ENCODE peak calls at places on chromosomes 16 and 17, in six cellular contexts. One of them, this sample, is unnamed.

GRCh38 chr16:65728172-65728571 is 606.3 kb upstream of the CDH11 start:
- DNase-seq in A549: no peak
- DNase-seq in pons: no peak
- DNase-seq in WTC11: no peak
- DNase-seq in Panc1: no peak
- DNase-seq in activated CD8-positive, alpha-beta memory T cell treated with anti-CD3 and anti-CD28 coated beads, Interleukin-2, amount 50 U/mL, for 48 hours: no peak
- DNase-seq in this sample: no peak

GRCh38 chr17:79518330-79519151 is 92.3 kb downstream of the RBFOX3 start:
- DNase-seq in A549: no peak
- DNase-seq in pons: no peak
- DNase-seq in WTC11: no peak
- DNase-seq in Panc1: no peak
- DNase-seq in activated CD8-positive, alpha-beta memory T cell treated with anti-CD3 and anti-CD28 coated beads, Interleukin-2, amount 50 U/mL, for 48 hours: no peak
- DNase-seq in this sample: no peak

GRCh38 chr16:73390936-73391335 is 343.0 kb upstream of the ZFHX3 start:
- DNase-seq in A549: no peak
- DNase-seq in pons: no peak
- DNase-seq in WTC11: no peak
- DNase-seq in Panc1: no peak
- DNase-seq in activated CD8-positive, alpha-beta memory T cell treated with anti-CD3 and anti-CD28 coated beads, Interleukin-2, amount 50 U/mL, for 48 hours: no peak
- DNase-seq in this sample: peak

GRCh38 chr17:29292992-29293889 is 707 bp downstream of the NUFIP2 start:
- DNase-seq in A549: peak
- DNase-seq in pons: peak
- DNase-seq in WTC11: peak
- DNase-seq in Panc1: no peak
- DNase-seq in activated CD8-positive, alpha-beta memory T cell treated with anti-CD3 and anti-CD28 coated beads, Interleukin-2, amount 50 U/mL, for 48 hours: peak
- DNase-seq in this sample: no peak

GRCh38 chr17:15092261-15092660 is 172.9 kb downstream of the PMP22 start:
- DNase-seq in A549: no peak
- DNase-seq in pons: no peak
- DNase-seq in WTC11: no peak
- DNase-seq in Panc1: no peak
- DNase-seq in activated CD8-positive, alpha-beta memory T cell treated with anti-CD3 and anti-CD28 coated beads, Interleukin-2, amount 50 U/mL, for 48 hours: no peak
- DNase-seq in this sample: no peak

GRCh38 chr17:15161395-15161794 is 103.7 kb downstream of the PMP22 start:
- DNase-seq in A549: no peak
- DNase-seq in pons: no peak
- DNase-seq in WTC11: no peak
- DNase-seq in Panc1: no peak
- DNase-seq in activated CD8-positive, alpha-beta memory T cell treated with anti-CD3 and anti-CD28 coated beads, Interleukin-2, amount 50 U/mL, for 48 hours: no peak
- DNase-seq in this sample: no peak

GRCh38 chr16:73949574-73950348 is 346.9 kb upstream of the PSMD7 start:
- DNase-seq in A549: peak
- DNase-seq in pons: no peak
- DNase-seq in WTC11: no peak
- DNase-seq in Panc1: no peak
- DNase-seq in activated CD8-positive, alpha-beta memory T cell treated with anti-CD3 and anti-CD28 coated beads, Interleukin-2, amount 50 U/mL, for 48 hours: no peak
- DNase-seq in this sample: peak

GRCh38 chr17:43020789-43021738 is 1.1 kb downstream of the VAT1 start:
- DNase-seq in A549: peak
- DNase-seq in pons: no peak
- DNase-seq in WTC11: peak
- DNase-seq in Panc1: peak
- DNase-seq in activated CD8-positive, alpha-beta memory T cell treated with anti-CD3 and anti-CD28 coated beads, Interleukin-2, amount 50 U/mL, for 48 hours: no peak
- DNase-seq in this sample: no peak

GRCh38 chr17:798246-798645 is 16.1 kb downstream of the MRM3 start:
- DNase-seq in A549: no peak
- DNase-seq in pons: no peak
- DNase-seq in WTC11: no peak
- DNase-seq in Panc1: no peak
- DNase-seq in activated CD8-positive, alpha-beta memory T cell treated with anti-CD3 and anti-CD28 coated beads, Interleukin-2, amount 50 U/mL, for 48 hours: no peak
- DNase-seq in this sample: no peak

GRCh38 chr17:68357886-68358285 is 66.6 kb downstream of the ARSG start:
- DNase-seq in A549: no peak
- DNase-seq in pons: no peak
- DNase-seq in WTC11: no peak
- DNase-seq in Panc1: no peak
- DNase-seq in activated CD8-positive, alpha-beta memory T cell treated with anti-CD3 and anti-CD28 coated beads, Interleukin-2, amount 50 U/mL, for 48 hours: no peak
- DNase-seq in this sample: no peak

GRCh38 chr17:41825175-41825845 is 10.7 kb downstream of the NT5C3B start:
- DNase-seq in A549: no peak
- DNase-seq in pons: no peak
- DNase-seq in WTC11: no peak
- DNase-seq in Panc1: no peak
- DNase-seq in activated CD8-positive, alpha-beta memory T cell treated with anti-CD3 and anti-CD28 coated beads, Interleukin-2, amount 50 U/mL, for 48 hours: no peak
- DNase-seq in this sample: no peak

GRCh38 chr17:51260960-51261958 is 913 bp downstream of the UTP18 start:
- DNase-seq in A549: no peak
- DNase-seq in pons: peak
- DNase-seq in WTC11: peak
- DNase-seq in Panc1: no peak
- DNase-seq in activated CD8-positive, alpha-beta memory T cell treated with anti-CD3 and anti-CD28 coated beads, Interleukin-2, amount 50 U/mL, for 48 hours: no peak
- DNase-seq in this sample: no peak

GRCh38 chr17:82670661-82671060 is 22.4 kb upstream of the WDR45B start:
- DNase-seq in A549: no peak
- DNase-seq in pons: no peak
- DNase-seq in WTC11: no peak
- DNase-seq in Panc1: no peak
- DNase-seq in activated CD8-positive, alpha-beta memory T cell treated with anti-CD3 and anti-CD28 coated beads, Interleukin-2, amount 50 U/mL, for 48 hours: no peak
- DNase-seq in this sample: no peak

GRCh38 chr17:11935734-11936406 is 61.4 kb downstream of the ZNF18 start:
- DNase-seq in A549: peak
- DNase-seq in pons: peak
- DNase-seq in WTC11: peak
- DNase-seq in Panc1: peak
- DNase-seq in activated CD8-positive, alpha-beta memory T cell treated with anti-CD3 and anti-CD28 coated beads, Interleukin-2, amount 50 U/mL, for 48 hours: peak
- DNase-seq in this sample: no peak